ENCODE peak calls at places on chromosome X, in nine cellular contexts. J is esophagus squamous epithelium, E is A549, P is ovary, T is body of pancreas, V is transverse colon, N is gastrocnemius medialis, G is endothelial cell of umbilical vein, A is lower leg skin. X is an unnamed sample.

GRCh38 chrX:134695999-134696398 is 37.7 kb upstream of the PLAC1 start:
- DNase-seq in J (no peak), E (no peak), P (no peak), T (no peak), V (no peak), N (no peak), G (peak; percentile 37), A (no peak), X (peak; percentile 6)

GRCh38 chrX:56797966-56798711 is 69.1 kb downstream of the NBDY start:
- DNase-seq in J (no peak), E (no peak), P (no peak), T (peak; percentile 48), V (peak; percentile 1), N (peak; percentile 22), G (no peak), A (no peak), X (no peak)

GRCh38 chrX:154436597-154437397 is at the start of gene GDI1:
- DNase-seq in J (no peak), E (peak; percentile 58), P (peak; percentile 72), T (peak; percentile 41), V (peak; percentile 36), N (peak; percentile 36), G (no peak), A (no peak), X (no peak)

GRCh38 chrX:13087322-13088154 is 43.1 kb upstream of the FAM9C start:
- DNase-seq in J (no peak), E (no peak), P (no peak), T (no peak), V (peak; percentile 45), N (no peak), G (peak; percentile 52), A (no peak), X (no peak)

GRCh38 chrX:29561417-29561816 is 653.9 kb upstream of the MAGEB2 start:
- DNase-seq in J (no peak), E (no peak), P (no peak), T (no peak), V (no peak), N (no peak), G (no peak), A (no peak), X (no peak)

GRCh38 chrX:11296051-11296450 is 2.8 kb downstream of the AMELX start:
- DNase-seq in J (no peak), E (no peak), P (no peak), T (no peak), V (no peak), N (no peak), G (no peak), A (no peak), X (no peak)

GRCh38 chrX:74923942-74924448 is 1.3 kb downstream of the NEXMIF start:
- DNase-seq in J (no peak), E (no peak), P (peak; percentile 21), T (peak; percentile 16), V (peak; percentile 16), N (no peak), G (no peak), A (no peak), X (peak; percentile 12)

GRCh38 chrX:12954981-12955380 is 19.9 kb upstream of the TMSB4X start:
- DNase-seq in J (no peak), E (no peak), P (no peak), T (no peak), V (no peak), N (no peak), G (no peak), A (no peak), X (no peak)

DNA sequence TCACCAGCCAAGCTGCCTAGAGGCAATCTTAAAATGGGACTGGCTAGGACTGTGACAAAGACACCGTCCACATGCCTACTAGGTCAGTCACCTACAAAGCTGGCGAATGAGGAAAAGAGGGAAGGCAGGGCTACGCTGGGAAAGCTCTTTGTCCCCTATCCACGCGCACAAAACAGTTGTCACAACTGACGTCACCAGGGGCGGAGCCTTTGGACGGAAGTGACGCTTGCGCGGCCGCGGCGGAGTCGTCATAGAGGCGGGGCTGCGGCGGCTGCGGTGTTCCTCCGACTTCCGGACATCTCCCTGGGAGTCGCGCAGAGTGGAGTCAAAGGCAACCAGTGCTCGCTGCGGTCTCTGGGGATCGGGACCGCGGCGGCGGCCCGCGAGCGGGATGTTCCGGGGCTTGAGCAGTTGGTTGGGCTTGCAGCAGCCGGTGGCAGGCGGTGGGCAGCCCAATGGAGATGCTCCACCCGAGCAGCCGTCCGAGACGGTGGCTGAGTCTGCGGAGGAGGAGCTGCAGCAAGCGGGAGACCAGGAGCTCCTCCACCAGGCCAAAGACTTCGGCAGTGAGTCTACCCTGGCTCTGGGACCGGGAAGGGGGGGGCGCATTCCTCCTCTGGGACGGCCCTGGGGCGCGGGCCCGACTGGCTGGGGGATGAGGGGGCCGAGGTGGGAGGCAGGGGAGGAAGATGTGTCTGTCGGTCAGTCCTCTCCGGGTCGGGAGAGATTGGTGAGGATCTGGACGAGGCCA is at the start of gene SYAP1:
- DNase-seq in J (peak; percentile 78), E (peak; percentile 71), P (peak; percentile 99), T (peak; percentile 95), V (peak; percentile 99), N (peak; percentile 94), G (peak; percentile 95), A (peak; percentile 90), X (peak; percentile 92)
- TF ChIP-seq POLR2A in J (peak; percentile 95), E (peak; percentile 84), P (peak; percentile 98), T (peak; percentile 98), V (peak; percentile 99), N (peak; percentile 95), G (peak; percentile 88), A (peak; percentile 53), X (peak; percentile 78)

DNA sequence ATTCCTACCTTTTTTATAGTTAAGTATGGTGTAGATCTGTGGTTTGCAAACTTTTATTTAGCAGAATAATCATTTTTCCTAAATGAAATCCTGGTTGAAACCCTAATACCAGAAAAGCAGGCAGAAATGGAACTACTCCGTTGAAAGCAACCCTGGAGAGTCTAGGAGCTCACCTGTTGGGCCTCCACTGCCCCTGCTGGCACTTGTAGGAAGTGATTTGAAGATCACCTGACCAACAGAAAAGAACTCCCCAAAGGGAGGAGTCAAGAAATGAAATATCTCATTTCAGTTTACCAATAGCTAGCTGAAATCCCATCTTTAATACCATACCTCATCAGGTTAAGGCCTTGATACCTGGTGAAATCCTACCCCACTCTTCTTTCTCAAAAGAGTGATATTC is 277.1 kb downstream of the KLHL13 start:
- DNase-seq in J (no peak), E (no peak), P (no peak), T (no peak), V (no peak), N (no peak), G (no peak), A (no peak), X (no peak)
- TF ChIP-seq CTCF in J (no peak), E (no peak), P (no peak), T (no peak), V (no peak), N (no peak), G (no peak), A (no peak), X (no peak)

GRCh38 chrX:38102875-38103274 is 96.5 kb downstream of the SYTL5 start:
- DNase-seq in J (no peak), E (no peak), P (no peak), T (no peak), V (no peak), N (no peak), G (no peak), A (no peak), X (no peak)

GRCh38 chrX:38102240-38102639 is 95.9 kb downstream of the SYTL5 start:
- DNase-seq in J (no peak), E (no peak), P (no peak), T (no peak), V (no peak), N (no peak), G (no peak), A (no peak), X (no peak)

GRCh38 chrX:38105216-38105725 is 98.9 kb downstream of the SYTL5 start:
- DNase-seq in J (no peak), E (no peak), P (no peak), T (no peak), V (no peak), N (no peak), G (no peak), A (no peak), X (no peak)

GRCh38 chrX:38107028-38107427 is 100.7 kb downstream of the SYTL5 start:
- DNase-seq in J (no peak), E (no peak), P (no peak), T (no peak), V (no peak), N (no peak), G (no peak), A (no peak), X (no peak)

DNA sequence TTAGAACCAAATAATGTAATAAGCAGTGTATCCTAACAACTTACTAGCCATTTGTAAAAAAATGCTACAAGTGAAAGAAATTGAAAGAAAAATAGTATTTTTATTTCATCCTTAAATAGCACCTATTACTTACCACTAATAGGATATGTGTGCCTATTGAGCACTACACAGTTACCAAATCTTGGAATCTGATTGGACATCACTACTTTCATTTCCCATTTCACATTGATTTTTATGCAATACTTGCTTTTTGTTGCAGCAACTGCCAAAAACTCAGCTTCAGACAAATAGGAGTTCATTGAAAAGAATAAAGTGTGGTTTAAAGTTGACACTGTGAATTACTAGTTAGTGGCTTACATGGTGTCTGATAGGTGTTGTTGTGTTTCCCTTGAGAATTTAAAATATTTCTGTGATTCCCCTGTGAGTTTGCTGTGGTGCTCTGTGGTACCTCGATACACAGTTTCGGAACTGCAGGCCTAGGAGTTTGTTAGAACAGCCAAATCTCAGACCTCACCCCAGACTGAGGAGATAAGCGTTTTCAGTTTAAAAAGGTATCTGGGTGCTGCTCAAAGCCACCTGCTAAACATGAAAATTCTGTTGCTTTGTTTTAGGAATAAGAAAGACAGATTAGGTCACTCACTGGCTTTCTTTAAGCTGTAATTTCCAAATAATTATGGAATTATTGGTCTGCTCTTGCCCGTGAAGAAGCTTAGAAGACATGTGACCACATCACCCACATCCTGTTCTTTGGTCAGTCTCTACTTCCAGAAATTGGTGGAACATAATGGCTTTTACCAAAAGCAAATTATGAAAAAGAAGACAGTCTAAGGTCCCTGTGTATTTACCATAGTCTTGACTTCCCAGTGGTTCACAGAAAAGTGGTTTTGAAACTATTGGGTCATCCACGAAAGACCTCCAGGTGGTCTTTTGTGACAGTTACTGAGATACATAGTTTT is 97.8 kb downstream of the SYTL5 start:
- DNase-seq in J (no peak), E (no peak), P (no peak), T (no peak), V (no peak), N (no peak), G (no peak), A (no peak), X (no peak)
- TF ChIP-seq POLR2A in J (no peak), E (no peak), P (no peak), T (no peak), V (no peak), N (no peak), G (no peak), A (no peak), X (no peak)

GRCh38 chrX:23552289-23552688 is 115.0 kb upstream of the PRDX4 start:
- DNase-seq in J (no peak), E (no peak), P (no peak), T (no peak), V (no peak), N (no peak), G (no peak), A (no peak), X (no peak)

GRCh38 chrX:23557070-23557469 is 110.2 kb upstream of the PRDX4 start:
- DNase-seq in J (no peak), E (no peak), P (no peak), T (no peak), V (no peak), N (no peak), G (no peak), A (no peak), X (no peak)

GRCh38 chrX:23559975-23560374 is 107.3 kb upstream of the PRDX4 start:
- DNase-seq in J (no peak), E (no peak), P (no peak), T (no peak), V (no peak), N (no peak), G (no peak), A (no peak), X (no peak)

GRCh38 chrX:23554304-23554703 is 113.0 kb upstream of the PRDX4 start:
- DNase-seq in J (no peak), E (peak; percentile 4), P (no peak), T (peak; percentile 9), V (no peak), N (no peak), G (peak; percentile 25), A (no peak), X (peak; percentile 19)
- TF ChIP-seq CTCF in J (peak; percentile 32), E (peak; percentile 50), P (no peak), T (peak; percentile 52), V (peak; percentile 26), N (peak; percentile 44), G (no peak), A (no peak), X (no peak)

X was measured in tibial nerve.